ENCODE peak calls at places on chromosomes 6 and 20, in nine cellular contexts. X is osteocyte; G is HFFc6; R is stimulated activated naive CD8-positive, alpha-beta T cell treated with anti-CD3 and anti-CD28 coated beads, Interleukin-15, Interleukin-2, amounts not matched to agents 100 U/mL and 50 U/mL, for 24 hours; D is activated CD8-positive, alpha-beta T cell treated with anti-CD3 and anti-CD28 coated beads, Interleukin-2, amount 10 ng/mL, durations not matched to agents 7 days and 5 days; K is left lobe of liver; N is caudate nucleus; W is cardiac fibroblast; T is stimulated activated CD4-positive, alpha-beta T cell treated with anti-CD3 and anti-CD28 coated beads, Interleukin-2, amount 100 ng/mL, for 48 hours. Z is an unnamed sample.

GRCh38 chr20:23609486-23610109 is 3.9 kb upstream of the CST9 start:
- DNase-seq in X (no peak), G (no peak), R (no peak), D (no peak), K (no peak), N (no peak), W (no peak), T (no peak), Z (no peak)

GRCh38 chr6:127832381-127832780 is 68.5 kb downstream of the THEMIS start:
- DNase-seq in X (no peak), G (peak; percentile 39), R (no peak), D (no peak), K (no peak), N (no peak), W (no peak), T (no peak), Z (no peak)

GRCh38 chr6:137731600-137731959 is 135.5 kb upstream of the TNFAIP3 start:
- DNase-seq in X (no peak), G (no peak), R (no peak), D (no peak), K (no peak), N (no peak), W (no peak), T (no peak), Z (no peak)

GRCh38 chr20:62643521-62644043 is 1.3 kb downstream of the SLCO4A1 start:
- DNase-seq in X (no peak), G (no peak), R (no peak), D (no peak), K (no peak), N (no peak), W (no peak), T (no peak), Z (no peak)

GRCh38 chr6:106527979-106528378 is 101.3 kb downstream of the RTN4IP1 start:
- DNase-seq in X (no peak), G (peak; percentile 91), R (no peak), D (no peak), K (no peak), N (no peak), W (peak; percentile 96), T (no peak), Z (no peak)

GRCh38 chr6:40946738-40947301 is 92.2 kb downstream of the UNC5CL start:
- DNase-seq in X (no peak), G (no peak), R (no peak), D (no peak), K (no peak), N (no peak), W (no peak), T (no peak), Z (no peak)

GRCh38 chr6:160379464-160379863 is 31.3 kb downstream of the SLC22A3 start:
- DNase-seq in X (no peak), G (no peak), R (no peak), D (no peak), K (no peak), N (no peak), W (peak; percentile 76), T (no peak), Z (no peak)

GRCh38 chr20:51360451-51361230 is 181.9 kb downstream of the NFATC2 start:
- DNase-seq in X (no peak), G (peak; percentile 99), R (no peak), D (no peak), K (no peak), N (no peak), W (peak; percentile 99), T (no peak), Z (no peak)

GRCh38 chr6:69884231-69884630 is 17.9 kb downstream of the COL19A1 start:
- DNase-seq in X (no peak), G (no peak), R (no peak), D (no peak), K (no peak), N (no peak), W (no peak), T (no peak), Z (no peak)

GRCh38 chr6:106275692-106276091 is 49.9 kb downstream of the ATG5 start:
- DNase-seq in X (no peak), G (peak; percentile 50), R (no peak), D (no peak), K (no peak), N (no peak), W (peak; percentile 43), T (no peak), Z (no peak)

GRCh38 chr6:7424967-7425807 is 35.6 kb downstream of the RIOK1 start:
- DNase-seq in X (no peak), G (peak; percentile 48), R (no peak), D (no peak), K (no peak), N (no peak), W (peak; percentile 80), T (no peak), Z (no peak)

GRCh38 chr6:50936277-50936681 is 117.6 kb downstream of the TFAP2B start:
- DNase-seq in X (no peak), G (no peak), R (no peak), D (no peak), K (no peak), N (no peak), W (no peak), T (no peak), Z (no peak)

GRCh38 chr6:153879826-153880225 is 159.2 kb upstream of the OPRM1 start:
- DNase-seq in X (no peak), G (no peak), R (no peak), D (no peak), K (no peak), N (no peak), W (no peak), T (no peak), Z (no peak)

GRCh38 chr6:81590314-81590691 is 162.2 kb downstream of the TENT5A start:
- DNase-seq in X (no peak), G (no peak), R (no peak), D (no peak), K (no peak), N (no peak), W (no peak), T (no peak), Z (no peak)

GRCh38 chr6:169981051-169981450 is 229.6 kb downstream of the ERMARD start:
- DNase-seq in X (no peak), G (no peak), R (no peak), D (no peak), K (no peak), N (no peak), W (no peak), T (no peak), Z (no peak)

GRCh38 chr20:325889-326644 is 715 bp downstream of the SOX12 start:
- DNase-seq in X (peak; percentile 89), G (peak; percentile 63), R (peak; percentile 65), D (peak; percentile 57), K (peak; percentile 67), N (peak; percentile 50), W (peak; percentile 58), T (peak; percentile 46), Z (peak; percentile 49)

GRCh38 chr20:56807118-56807517 is 178.0 kb downstream of the TFAP2C start:
- DNase-seq in X (no peak), G (no peak), R (no peak), D (no peak), K (no peak), N (no peak), W (no peak), T (no peak), Z (no peak)

GRCh38 chr20:43096471-43096870 is 93.2 kb downstream of the PTPRT start:
- DNase-seq in X (no peak), G (no peak), R (no peak), D (no peak), K (no peak), N (peak; percentile 20), W (no peak), T (no peak), Z (peak; percentile 35)

GRCh38 chr6:74519172-74519571 is 686.7 kb downstream of the COL12A1 start:
- DNase-seq in X (no peak), G (peak; percentile 36), R (no peak), D (no peak), K (no peak), N (no peak), W (peak; percentile 82), T (no peak), Z (no peak)

GRCh38 chr6:3237761-3238662 is 10.6 kb upstream of the TUBB2B start:
- DNase-seq in X (no peak), G (no peak), R (no peak), D (no peak), K (no peak), N (no peak), W (no peak), T (no peak), Z (no peak)

GRCh38 chr6:38027685-38028373 is 208.3 kb downstream of the ZFAND3 start:
- DNase-seq in X (no peak), G (no peak), R (no peak), D (no peak), K (no peak), N (no peak), W (peak; percentile 43), T (no peak), Z (no peak)

GRCh38 chr20:44627364-44628010 is 24.0 kb downstream of the ADA start:
- DNase-seq in X (no peak), G (no peak), R (no peak), D (no peak), K (no peak), N (no peak), W (no peak), T (no peak), Z (no peak)

GRCh38 chr6:158043586-158044524 is 62.2 kb downstream of the SYNJ2 start:
- DNase-seq in X (no peak), G (no peak), R (no peak), D (no peak), K (no peak), N (no peak), W (no peak), T (no peak), Z (no peak)

GRCh38 chr20:63356931-63357879 is 3.9 kb downstream of the CHRNA4 start:
- DNase-seq in X (no peak), G (no peak), R (no peak), D (no peak), K (no peak), N (no peak), W (no peak), T (no peak), Z (no peak)

GRCh38 chr6:105077592-105078463 is 102.0 kb downstream of the POPDC3 start:
- DNase-seq in X (no peak), G (peak; percentile 47), R (no peak), D (no peak), K (no peak), N (no peak), W (peak; percentile 78), T (no peak), Z (peak; percentile 8)

GRCh38 chr6:36386495-36387439 is 702 bp downstream of the ETV7 start:
- DNase-seq in X (no peak), G (peak; percentile 8), R (peak; percentile 15), D (peak; percentile 28), K (no peak), N (no peak), W (peak; percentile 64), T (no peak), Z (peak; percentile 50)

GRCh38 chr20:40980828-40981310 is 47.8 kb upstream of the TOP1 start:
- DNase-seq in X (peak; percentile 59), G (no peak), R (no peak), D (peak; percentile 14), K (no peak), N (no peak), W (no peak), T (no peak), Z (no peak)

GRCh38 chr6:135451617-135452190 is 45.8 kb downstream of the AHI1 start:
- DNase-seq in X (no peak), G (peak; percentile 26), R (no peak), D (no peak), K (no peak), N (no peak), W (peak; percentile 69), T (no peak), Z (no peak)

GRCh38 chr20:63529180-63529860 is 7.9 kb downstream of the PTK6 start:
- DNase-seq in X (no peak), G (no peak), R (no peak), D (no peak), K (no peak), N (no peak), W (no peak), T (no peak), Z (no peak)

GRCh38 chr6:165931675-165932074 is 236.0 kb downstream of the TBXT start:
- DNase-seq in X (no peak), G (no peak), R (no peak), D (no peak), K (no peak), N (no peak), W (no peak), T (no peak), Z (no peak)

GRCh38 chr6:28895131-28895812 is 28.5 kb downstream of the TRIM27 start:
- DNase-seq in X (peak; percentile 96), G (peak; percentile 96), R (peak; percentile 85), D (peak; percentile 97), K (peak; percentile 88), N (peak; percentile 36), W (peak; percentile 98), T (peak; percentile 83), Z (peak; percentile 83)

Z was measured in frontal cortex.